ENCODE peak calls at places on chromosomes 3 and 15, in ten cellular contexts. K, Z, B, D, E, F, N, Y, M and P are unnamed samples.

GRCh38 chr3:157030712-157031111 is 129.2 kb downstream of the CCNL1 start:
- DNase-seq in F (no peak), E (no peak), D (no peak), Y (no peak), N (no peak), M (no peak), K (peak), Z (no peak), B (no peak), P (no peak)

GRCh38 chr3:160588023-160588422 is 22.7 kb upstream of the KPNA4 start:
- DNase-seq in B (no peak), M (no peak), Y (no peak), N (no peak), D (no peak), E (no peak), F (no peak), K (no peak), Z (no peak), P (no peak)

GRCh38 chr3:9255976-9256375 is 6.5 kb upstream of the SRGAP3 start:
- DNase-seq in B (no peak), M (no peak), E (no peak), Y (no peak), K (no peak), N (no peak), F (no peak), D (no peak), Z (no peak), P (no peak)

GRCh38 chr15:38724827-38725226 is 160.2 kb upstream of the RASGRP1 start:
- DNase-seq in B (no peak), N (no peak), K (no peak), E (no peak), D (no peak), F (no peak), Y (no peak), Z (no peak), M (no peak), P (peak)

GRCh38 chr15:92116320-92116719 is 262.8 kb downstream of the SLCO3A1 start:
- DNase-seq in F (no peak), M (no peak), Z (no peak), K (no peak), E (no peak), D (no peak), Y (no peak), N (no peak), B (no peak), P (no peak)

GRCh38 chr15:90035095-90035834 is 34.1 kb downstream of the ZNF710 start:
- DNase-seq in Z (no peak), D (no peak), F (peak), B (peak), Y (no peak), N (peak), K (peak), M (peak), E (no peak), P (peak)

GRCh38 chr15:58336161-58336560 is 95.6 kb upstream of the LIPC start:
- DNase-seq in B (no peak), Y (no peak), N (no peak), Z (no peak), F (no peak), D (no peak), M (no peak), E (no peak), K (no peak), P (no peak)

GRCh38 chr3:62378329-62378789 is 5.0 kb upstream of the FEZF2 start:
- DNase-seq in K (no peak), F (no peak), D (no peak), M (no peak), B (no peak), N (no peak), Y (no peak), E (no peak), Z (no peak), P (no peak)

GRCh38 chr3:141231101-141231922 is at the start of gene PXYLP1:
- DNase-seq in B (peak), Y (peak), F (peak), D (peak), M (peak), E (peak), N (peak), Z (no peak), K (peak), P (peak)

GRCh38 chr3:134432236-134432635 is 53.5 kb downstream of the ANAPC13 start:
- DNase-seq in E (no peak), N (no peak), K (no peak), F (no peak), D (no peak), Y (no peak), Z (no peak), M (no peak), B (no peak), P (no peak)

GRCh38 chr3:45943207-45943846 is at the start of gene CXCR6:
- DNase-seq in D (no peak), Y (no peak), K (peak), M (no peak), N (no peak), E (no peak), B (no peak), F (peak), Z (no peak), P (peak)

GRCh38 chr15:71011503-71012155 is 103.6 kb upstream of the THSD4 start:
- DNase-seq in Z (peak), M (peak), Y (peak), E (no peak), D (peak), N (peak), B (peak), K (peak), F (peak), P (peak)

GRCh38 chr3:120144267-120144666 is 50.0 kb upstream of the GSK3B start:
- DNase-seq in B (peak), Z (no peak), N (no peak), Y (no peak), E (no peak), F (peak), K (peak), D (no peak), M (no peak), P (peak)

GRCh38 chr3:162142511-162142910 is 645.9 kb downstream of the OTOL1 start:
- DNase-seq in N (no peak), D (no peak), B (peak), F (peak), M (no peak), Y (no peak), Z (no peak), E (no peak), K (peak), P (peak)

GRCh38 chr15:89068325-89068784 is 19.9 kb upstream of the ABHD2 start:
- DNase-seq in E (no peak), K (peak), M (no peak), N (peak), D (peak), F (peak), Y (no peak), B (peak), Z (no peak), P (peak)

GRCh38 chr3:111315911-111316310 is 226.1 kb upstream of the CD96 start:
- DNase-seq in Z (no peak), D (no peak), F (peak), M (no peak), N (no peak), Y (no peak), K (peak), B (peak), E (no peak), P (peak)

GRCh38 chr3:63351159-63352007 is 73.3 kb downstream of the SYNPR start:
- DNase-seq in D (no peak), Z (peak), Y (peak), E (no peak), K (peak), M (peak), N (peak), F (peak), B (peak), P (peak)

GRCh38 chr15:66290518-66290917 is 2.9 kb upstream of the DIS3L start:
- DNase-seq in N (no peak), Y (no peak), B (no peak), M (no peak), K (no peak), D (no peak), F (no peak), E (no peak), Z (no peak), P (no peak)

GRCh38 chr3:55795296-55795695 is 308.2 kb upstream of the WNT5A start:
- DNase-seq in Y (no peak), E (no peak), K (no peak), F (peak), N (no peak), D (no peak), M (no peak), B (no peak), Z (no peak), P (no peak)

GRCh38 chr3:188594137-188594536 is 440.2 kb downstream of the LPP start:
- DNase-seq in F (peak), M (no peak), B (peak), D (peak), Y (no peak), Z (no peak), E (no peak), K (peak), N (no peak), P (peak)

GRCh38 chr15:59437473-59437776 is 561 bp upstream of the FAM81A start:
- DNase-seq in F (no peak), D (no peak), Z (no peak), M (no peak), Y (peak), N (no peak), B (no peak), E (no peak), K (no peak), P (no peak)

GRCh38 chr3:152299243-152299976 is 30.7 kb downstream of the MBNL1 start:
- DNase-seq in E (no peak), D (no peak), N (no peak), K (no peak), Z (no peak), Y (no peak), B (no peak), F (no peak), M (no peak), P (no peak)

GRCh38 chr15:92636950-92637481 is 18.6 kb downstream of the FAM174B start:
- DNase-seq in E (no peak), B (no peak), Y (peak), F (peak), M (no peak), K (no peak), N (no peak), Z (no peak), D (no peak), P (no peak)

GRCh38 chr3:112979244-112979832 is 4.4 kb upstream of the CD200R1 start:
- DNase-seq in F (peak), M (peak), K (peak), N (peak), Y (peak), B (peak), Z (no peak), D (no peak), E (no peak), P (peak)

GRCh38 chr3:197533396-197534347 is 22.1 kb downstream of the BDH1 start:
- DNase-seq in Z (no peak), Y (no peak), N (no peak), E (no peak), K (no peak), B (peak), D (no peak), F (no peak), M (no peak), P (no peak)

GRCh38 chr15:90062023-90062728 is 40.1 kb downstream of the IDH2 start:
- DNase-seq in N (peak), D (no peak), Y (peak), M (no peak), E (no peak), F (peak), B (peak), Z (no peak), K (no peak), P (peak)

GRCh38 chr3:47250309-47251060 is 32.1 kb downstream of the KIF9 start:
- DNase-seq in E (no peak), N (peak), K (no peak), Y (peak), D (no peak), Z (no peak), M (peak), F (peak), B (peak), P (peak)

GRCh38 chr15:84400017-84400740 is 164.6 kb downstream of the GOLGA6L4 start:
- DNase-seq in B (no peak), F (no peak), M (no peak), N (no peak), Z (no peak), E (no peak), Y (no peak), K (no peak), D (no peak), P (no peak)

GRCh38 chr3:147656023-147656422 is 246.9 kb downstream of the ZIC1 start:
- DNase-seq in B (no peak), K (peak), E (no peak), M (no peak), Z (no peak), Y (no peak), N (no peak), F (peak), D (no peak), P (peak)

GRCh38 chr3:74426571-74426970 is 187.9 kb downstream of the CNTN3 start:
- DNase-seq in F (no peak), Y (no peak), Z (no peak), K (no peak), B (peak), D (no peak), E (no peak), N (no peak), M (no peak), P (peak)

GRCh38 chr3:74420538-74421128 is 193.8 kb downstream of the CNTN3 start:
- DNase-seq in Z (no peak), E (no peak), D (no peak), Y (no peak), B (no peak), F (no peak), N (no peak), M (no peak), K (no peak), P (no peak)

DNA sequence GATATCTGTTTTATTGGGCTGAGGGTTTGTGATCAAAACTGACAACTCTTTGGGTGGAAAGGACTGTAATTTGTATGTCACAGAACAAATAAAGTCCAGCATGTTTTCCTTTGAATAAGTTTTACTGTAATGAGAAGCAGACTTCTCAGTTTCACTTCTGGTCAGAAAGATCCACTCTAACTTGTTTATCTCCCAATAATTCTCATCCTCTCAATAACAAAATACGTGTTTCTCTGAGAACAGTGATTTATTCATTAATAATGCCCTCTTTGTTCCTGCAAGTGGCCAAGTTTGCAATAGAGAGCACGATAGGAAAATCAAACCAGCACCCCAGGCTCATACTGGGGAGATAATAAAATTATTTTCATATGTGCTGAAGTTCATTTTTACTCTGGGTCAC is 190.6 kb downstream of the CNTN3 start:
- DNase-seq in F (no peak), D (no peak), Z (no peak), M (no peak), B (no peak), K (no peak), Y (no peak), N (no peak), E (no peak), P (no peak)
- H3K4me3 ChIP-seq in F (no peak), D (no peak), Z (no peak), M (no peak), B (no peak), K (no peak), Y (no peak), N (no peak), E (no peak), P (no peak)

DNA sequence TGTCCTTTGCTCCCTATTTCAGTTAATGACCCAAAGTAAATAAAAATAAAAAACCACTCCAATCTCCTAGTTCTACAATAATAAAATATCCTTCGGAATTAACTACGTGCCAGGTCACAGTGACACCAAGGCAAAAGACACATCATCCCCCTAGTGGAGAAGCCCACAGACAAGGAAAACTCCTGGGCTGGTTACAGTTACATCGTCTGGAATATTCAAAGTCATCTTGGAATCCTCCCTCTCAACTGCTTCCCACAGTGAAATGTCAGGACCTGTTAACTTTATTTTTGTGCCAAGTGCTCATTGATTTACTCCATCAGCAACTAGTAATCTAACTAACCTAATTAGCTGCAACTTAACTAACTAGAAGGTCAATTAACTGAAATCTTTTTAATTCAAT is 349.3 kb downstream of the MAGI1 start:
- DNase-seq in D (no peak), E (no peak), Z (no peak), F (no peak), Y (no peak), N (no peak), M (no peak), K (no peak), B (no peak), P (no peak)
- TF ChIP-seq CTCF in D (peak), E (no peak), Z (no peak), F (no peak), Y (no peak), N (no peak), M (no peak), K (no peak), B (no peak), P (peak)

GRCh38 chr3:2354702-2355101 is 256.0 kb downstream of the CNTN4 start:
- DNase-seq in B (peak), Y (no peak), D (no peak), Z (no peak), M (peak), F (peak), K (peak), E (no peak), N (no peak), P (peak)
- H3K4me3 ChIP-seq in B (no peak), Y (no peak), D (no peak), Z (no peak), M (no peak), F (no peak), K (no peak), E (no peak), N (no peak), P (no peak)

GRCh38 chr3:184308744-184309143 is 5.7 kb upstream of the EIF4G1 start:
- DNase-seq in E (no peak), K (no peak), F (no peak), Z (no peak), Y (no peak), N (no peak), M (no peak), D (no peak), B (no peak), P (no peak)
- TF ChIP-seq CTCF in E (no peak), K (no peak), F (peak), Z (no peak), Y (no peak), N (peak), M (no peak), D (no peak), B (no peak), P (peak)

DNA sequence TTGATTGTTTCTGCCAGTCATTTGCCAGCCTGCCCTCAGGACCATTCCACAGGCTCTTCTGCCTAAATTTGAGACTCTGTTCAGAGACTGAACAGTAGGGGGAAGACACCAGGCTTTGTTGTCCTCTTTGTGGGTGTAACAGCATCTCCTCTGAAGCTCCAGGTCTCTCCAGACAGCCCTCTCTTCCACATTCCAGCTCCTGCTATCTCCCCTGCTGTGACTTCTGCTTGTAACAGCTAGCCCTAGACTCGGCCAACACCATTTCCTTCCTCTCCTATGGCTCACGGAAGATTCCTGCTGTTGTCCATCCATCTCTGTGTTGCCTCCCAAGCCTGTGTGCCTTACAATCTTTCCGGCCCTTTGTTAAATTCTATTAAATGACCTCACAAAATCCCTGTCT is 40.2 kb downstream of the SUCLG2 start:
- DNase-seq in B (no peak), N (no peak), Y (no peak), Z (no peak), F (no peak), D (no peak), K (no peak), E (no peak), M (no peak), P (peak)
- H3K4me3 ChIP-seq in B (no peak), N (no peak), Y (no peak), Z (no peak), F (no peak), D (no peak), K (no peak), E (no peak), M (no peak), P (no peak)

GRCh38 chr3:37574177-37574958 is 287.3 kb upstream of the CTDSPL start:
- DNase-seq in Y (no peak), Z (no peak), E (no peak), N (no peak), D (no peak), M (no peak), K (no peak), B (no peak), F (no peak), P (no peak)

GRCh38 chr3:37569991-37570390 is 291.7 kb upstream of the CTDSPL start:
- DNase-seq in N (no peak), B (no peak), Y (no peak), E (no peak), D (no peak), F (no peak), Z (no peak), K (no peak), M (no peak), P (no peak)

GRCh38 chr3:37575284-37575683 is 286.4 kb upstream of the CTDSPL start:
- DNase-seq in D (no peak), N (no peak), B (no peak), E (no peak), F (no peak), Y (no peak), K (no peak), Z (no peak), M (no peak), P (no peak)

DNA sequence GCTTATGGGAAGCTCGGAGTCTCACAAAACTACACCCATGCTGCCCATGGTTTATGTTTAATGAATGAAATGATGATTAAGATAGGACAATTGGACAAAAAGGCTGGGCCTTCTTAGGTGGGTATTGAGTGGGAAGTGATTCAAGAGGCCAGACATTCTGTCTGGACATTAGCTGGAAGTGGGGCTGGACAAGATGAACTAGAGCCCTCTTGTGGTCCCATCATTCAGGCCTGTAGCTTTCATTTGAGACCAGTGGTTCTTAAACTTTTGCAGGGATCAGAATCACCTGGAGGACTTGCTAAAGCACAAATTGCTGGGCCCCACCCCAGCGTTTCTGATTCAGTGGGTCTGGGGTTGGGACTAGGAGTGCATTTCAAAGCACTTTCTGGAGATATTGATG is 290.4 kb upstream of the CTDSPL start:
- DNase-seq in M (no peak), Y (no peak), B (peak), D (no peak), K (no peak), F (no peak), E (no peak), Z (no peak), N (peak), P (peak)
- TF ChIP-seq CTCF in M (no peak), Y (no peak), B (peak), D (peak), K (no peak), F (no peak), E (no peak), Z (peak), N (no peak), P (peak)

DNA sequence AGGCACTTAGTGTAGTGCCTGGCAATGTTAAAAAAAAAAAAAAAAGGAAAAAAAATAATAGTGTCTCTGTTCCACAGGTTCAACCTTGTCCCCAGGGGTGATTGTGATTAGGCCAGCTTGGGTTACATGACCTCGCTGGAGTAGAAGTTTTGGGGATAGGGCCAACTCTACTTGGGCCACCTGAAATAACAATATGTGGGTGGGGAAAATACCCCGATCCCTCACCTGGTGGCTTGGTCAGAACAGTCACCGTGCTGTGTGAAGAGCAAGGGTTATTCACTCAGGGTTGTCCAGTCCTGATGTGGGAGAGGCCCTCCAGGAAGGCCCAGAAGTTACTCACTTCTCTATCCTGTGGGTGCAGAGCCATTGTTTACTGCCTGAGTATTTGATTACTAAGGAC is 19.5 kb downstream of the XYLB start:
- DNase-seq in B (no peak), K (no peak), Z (no peak), Y (no peak), F (no peak), D (no peak), E (no peak), N (no peak), M (no peak), P (no peak)
- H3K4me3 ChIP-seq in B (no peak), K (no peak), Z (no peak), Y (no peak), F (no peak), D (no peak), E (no peak), N (no peak), M (no peak), P (no peak)